ENCODE peak calls at places on chromosome 14, in five cellular contexts. K is A549, H is K562, Q is HepG2, A is GM12878. F is an unnamed sample.

GRCh38 chr14:60188115-60188514 is 22.9 kb upstream of the DHRS7 start:
- DNase-seq in K (no peak), A (no peak), Q (no peak), H (peak), F (no peak)

GRCh38 chr14:77212097-77212873 is 30.7 kb downstream of the TMEM63C start:
- DNase-seq in H (no peak), A (no peak), K (no peak), Q (no peak), F (no peak)

GRCh38 chr14:68822964-68823363 is 30.1 kb upstream of the ZFP36L1 start:
- DNase-seq in H (no peak), Q (no peak), K (no peak), A (no peak), F (no peak)

GRCh38 chr14:59961518-59962062 is 41.6 kb downstream of the LRRC9 start:
- DNase-seq in Q (no peak), K (no peak), A (no peak), H (no peak), F (no peak)

GRCh38 chr14:68528031-68528687 is 264.7 kb downstream of the ZFP36L1 start:
- DNase-seq in A (no peak), Q (no peak), K (no peak), H (no peak), F (no peak)

GRCh38 chr14:34234258-34234657 is 227.8 kb downstream of the SPTSSA start:
- DNase-seq in A (no peak), H (no peak), Q (no peak), K (no peak), F (no peak)

GRCh38 chr14:28681681-28682080 is 84.9 kb upstream of the FOXG1 start:
- DNase-seq in A (no peak), Q (no peak), H (no peak), K (no peak), F (no peak)

GRCh38 chr14:20317720-20318119 is 12.0 kb upstream of the TTC5 start:
- DNase-seq in K (no peak), H (no peak), A (no peak), Q (no peak), F (no peak)

GRCh38 chr14:75280831-75281690 is 2.4 kb downstream of the FOS start:
- DNase-seq in H (no peak), Q (no peak), K (no peak), A (no peak), F (peak)

GRCh38 chr14:30223385-30223785 is 295.7 kb upstream of the PRKD1 start:
- DNase-seq in H (peak), Q (peak), A (no peak), K (peak), F (peak)

GRCh38 chr14:63454863-63455622 is 88.1 kb downstream of the PPP2R5E start:
- DNase-seq in Q (no peak), H (peak), A (no peak), K (no peak), F (peak)

GRCh38 chr14:104213301-104214034 is 75.1 kb downstream of the KIF26A start:
- DNase-seq in A (no peak), Q (no peak), H (no peak), K (no peak), F (no peak)

GRCh38 chr14:79602742-79603141 is 608.6 kb downstream of the DIO2 start:
- DNase-seq in H (no peak), A (no peak), Q (no peak), K (no peak), F (no peak)

GRCh38 chr14:92603309-92604257 is 90.0 kb downstream of the RIN3 start:
- DNase-seq in K (no peak), H (no peak), Q (no peak), A (no peak), F (peak)

GRCh38 chr14:54782803-54783659 is 119.6 kb downstream of the GCH1 start:
- DNase-seq in H (no peak), K (no peak), Q (peak), A (no peak), F (no peak)

GRCh38 chr14:74562515-74563232 is 49.4 kb downstream of the LTBP2 start:
- DNase-seq in Q (peak), A (no peak), H (no peak), K (no peak), F (peak)

GRCh38 chr14:73763396-73763795 is 49.2 kb upstream of the PNMA1 start:
- DNase-seq in A (no peak), Q (peak), H (no peak), K (no peak), F (no peak)

GRCh38 chr14:62800577-62800976 is 244.7 kb downstream of the KCNH5 start:
- DNase-seq in H (no peak), Q (no peak), A (no peak), K (no peak), F (no peak)

GRCh38 chr14:103284574-103285467 is 49.2 kb upstream of the EIF5 start:
- DNase-seq in Q (peak), H (peak), K (no peak), A (no peak), F (peak)

GRCh38 chr14:77645520-77646230 is 29.2 kb upstream of the SPTLC2 start:
- DNase-seq in H (peak), K (no peak), Q (no peak), A (no peak), F (no peak)

GRCh38 chr14:81682134-81682533 is 148.5 kb upstream of the SEL1L start:
- DNase-seq in Q (no peak), A (no peak), H (no peak), K (no peak), F (no peak)

GRCh38 chr14:106277503-106277902 is 751.1 kb downstream of the TMEM121 start:
- DNase-seq in Q (peak), H (peak), A (no peak), K (no peak), F (no peak)

GRCh38 chr14:34426313-34427295 is 35.4 kb downstream of the SPTSSA start:
- DNase-seq in A (no peak), K (no peak), Q (no peak), H (no peak), F (no peak)

GRCh38 chr14:31564194-31564593 is 3.0 kb downstream of the NUBPL start:
- DNase-seq in A (no peak), K (no peak), H (no peak), Q (no peak), F (no peak)

GRCh38 chr14:78840898-78841297 is 670.7 kb downstream of the NRXN3 start:
- DNase-seq in H (no peak), Q (no peak), K (no peak), A (no peak), F (no peak)

GRCh38 chr14:28102814-28103213 is 663.8 kb upstream of the FOXG1 start:
- DNase-seq in A (no peak), K (no peak), Q (no peak), H (no peak), F (no peak)

GRCh38 chr14:105023791-105024480 is 3.1 kb upstream of the CDCA4 start:
- DNase-seq in H (no peak), Q (no peak), A (no peak), K (peak), F (peak)

GRCh38 chr14:61584258-61584657 is 111.1 kb upstream of the HIF1A start:
- DNase-seq in Q (no peak), A (no peak), K (no peak), H (no peak), F (peak)

GRCh38 chr14:53883739-53884138 is 72.9 kb downstream of the BMP4 start:
- DNase-seq in K (no peak), H (no peak), A (no peak), Q (no peak), F (no peak)

GRCh38 chr14:28488658-28489057 is 277.9 kb upstream of the FOXG1 start:
- DNase-seq in A (no peak), Q (no peak), K (no peak), H (no peak), F (no peak)

GRCh38 chr14:60151715-60152114 is 13.5 kb downstream of the DHRS7 start:
- DNase-seq in Q (no peak), K (peak), H (no peak), A (no peak), F (peak)

GRCh38 chr14:44339256-44339655 is 167.8 kb downstream of the FSCB start:
- DNase-seq in K (no peak), Q (no peak), A (no peak), H (no peak), F (peak)

GRCh38 chr14:61625171-61625570 is 70.1 kb upstream of the HIF1A start:
- DNase-seq in A (no peak), K (peak), H (no peak), Q (peak), F (peak)

GRCh38 chr14:22752422-22752821 is 14.1 kb upstream of the OXA1L start:
- DNase-seq in H (no peak), A (no peak), Q (peak), K (no peak), F (no peak)

GRCh38 chr14:29906256-29906885 is 21.3 kb downstream of the PRKD1 start:
- DNase-seq in H (no peak), K (no peak), Q (peak), A (no peak), F (peak)

GRCh38 chr14:52527052-52527451 is 25.3 kb downstream of the TXNDC16 start:
- DNase-seq in Q (no peak), K (no peak), A (no peak), H (no peak), F (no peak)

GRCh38 chr14:101048766-101049165 is 145.2 kb upstream of the RTL1 start:
- DNase-seq in H (no peak), K (no peak), A (no peak), Q (no peak), F (no peak)

GRCh38 chr14:101049511-101049910 is 146.0 kb upstream of the RTL1 start:
- DNase-seq in H (no peak), Q (no peak), A (no peak), K (no peak), F (no peak)

GRCh38 chr14:101047326-101047725 is 143.8 kb upstream of the RTL1 start:
- DNase-seq in A (no peak), H (peak), Q (no peak), K (no peak), F (no peak)

GRCh38 chr14:101050901-101051490 is 147.5 kb upstream of the RTL1 start:
- DNase-seq in K (no peak), Q (no peak), A (no peak), H (no peak), F (no peak)

GRCh38 chr14:101049942-101050341 is 146.4 kb upstream of the RTL1 start:
- DNase-seq in K (no peak), H (no peak), A (no peak), Q (no peak), F (no peak)
- TF ChIP-seq BHLHE40 in K (no peak), H (no peak), A (no peak), Q (no peak), F (no peak)

GRCh38 chr14:71168564-71168963 is 261.3 kb downstream of the PCNX1 start:
- DNase-seq in Q (no peak), A (no peak), H (no peak), K (no peak), F (no peak)

GRCh38 chr14:71165650-71166049 is 258.4 kb downstream of the PCNX1 start:
- DNase-seq in A (no peak), Q (no peak), K (no peak), H (no peak), F (no peak)

GRCh38 chr14:71169028-71169427 is 261.8 kb downstream of the PCNX1 start:
- DNase-seq in K (no peak), A (no peak), H (peak), Q (no peak), F (no peak)

GRCh38 chr14:71166434-71166833 is 259.2 kb downstream of the PCNX1 start:
- DNase-seq in H (peak), A (no peak), K (peak), Q (peak), F (peak)

DNA sequence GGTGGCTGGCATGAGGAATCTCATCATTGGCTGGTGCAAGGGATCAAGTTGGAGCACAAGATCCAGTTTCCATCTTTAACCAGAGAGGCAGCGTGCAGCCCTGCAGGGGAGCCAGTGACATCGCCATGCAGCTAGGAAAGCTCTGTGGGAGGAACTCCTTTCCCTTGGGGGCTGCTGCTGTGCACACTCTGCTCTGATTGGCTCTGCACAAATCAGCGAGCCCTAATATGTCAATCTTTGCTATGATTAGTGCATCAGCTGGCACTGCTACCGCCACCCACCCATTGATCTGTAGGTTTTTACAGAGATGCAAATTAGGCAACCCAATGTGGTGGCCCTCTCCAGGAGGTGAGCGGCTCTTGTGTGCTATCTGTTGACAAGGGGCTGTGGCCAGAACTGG is 262.6 kb downstream of the PCNX1 start:
- DNase-seq in Q (no peak), A (no peak), K (no peak), H (no peak), F (no peak)
- TF ChIP-seq CTCF in Q (no peak), A (no peak), K (no peak), H (no peak), F (no peak)

GRCh38 chr14:38201137-38201828 is 6.4 kb upstream of the SSTR1 start:
- DNase-seq in A (no peak), H (no peak), Q (no peak), K (no peak), F (no peak)
- TF ChIP-seq BHLHE40 in A (no peak), H (no peak), Q (no peak), K (no peak), F (no peak)

GRCh38 chr14:101783260-101784016 is 21.9 kb downstream of the PPP2R5C start:
- DNase-seq in K (no peak), H (no peak), Q (no peak), A (no peak), F (no peak)

GRCh38 chr14:101780887-101781239 is 19.4 kb downstream of the PPP2R5C start:
- DNase-seq in A (no peak), H (no peak), Q (no peak), K (no peak), F (no peak)

GRCh38 chr14:101781240-101782061 is 19.9 kb downstream of the PPP2R5C start:
- DNase-seq in H (no peak), A (no peak), K (no peak), Q (no peak), F (no peak)

GRCh38 chr14:101776315-101776714 is 14.8 kb downstream of the PPP2R5C start:
- DNase-seq in K (no peak), H (no peak), Q (no peak), A (no peak), F (no peak)

DNA sequence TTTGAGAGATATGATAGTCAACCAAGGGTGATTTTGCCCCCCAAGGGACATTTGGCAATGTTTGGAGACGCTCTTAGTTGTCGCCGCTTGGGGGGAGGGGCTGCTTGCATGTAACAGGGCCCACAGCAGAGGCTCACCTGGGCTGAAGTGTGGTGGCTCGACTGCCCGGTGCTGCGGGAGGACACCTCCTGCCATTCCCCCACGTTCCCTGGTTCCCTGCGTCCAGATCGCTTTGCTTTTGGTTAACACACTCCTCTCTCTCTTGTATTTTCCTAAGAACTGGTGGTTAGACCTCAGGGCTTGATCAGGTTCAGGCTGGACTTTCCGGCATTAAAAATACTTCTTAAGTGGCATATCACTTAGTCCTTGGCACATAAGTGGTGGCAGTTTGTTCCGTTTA is 18.9 kb downstream of the PPP2R5C start:
- DNase-seq in K (no peak), Q (no peak), A (no peak), H (no peak), F (no peak)
- TF ChIP-seq CTCF in K (no peak), Q (no peak), A (no peak), H (no peak), F (no peak)

GRCh38 chr14:49314756-49315155 is 271.4 kb downstream of the RPS29 start:
- DNase-seq in H (no peak), A (no peak), Q (no peak), K (no peak), F (no peak)

GRCh38 chr14:49310298-49310697 is 275.9 kb downstream of the RPS29 start:
- DNase-seq in Q (no peak), H (no peak), A (no peak), K (no peak), F (no peak)

GRCh38 chr14:49315570-49315969 is 270.6 kb downstream of the RPS29 start:
- DNase-seq in Q (no peak), K (no peak), A (no peak), H (no peak), F (no peak)
- TF ChIP-seq BHLHE40 in Q (no peak), K (no peak), A (no peak), H (no peak), F (no peak)

GRCh38 chr14:24435998-24436354 is 6.2 kb downstream of the KHNYN start:
- DNase-seq in K (no peak), H (no peak), Q (no peak), A (no peak), F (no peak)

GRCh38 chr14:24435192-24435810 is 5.5 kb downstream of the KHNYN start:
- DNase-seq in K (no peak), H (no peak), A (no peak), Q (no peak), F (no peak)

GRCh38 chr14:24436355-24437019 is 6.1 kb downstream of the SDR39U1 start:
- DNase-seq in K (peak), H (peak), A (no peak), Q (peak), F (peak)

GRCh38 chr14:24432259-24433131 is 2.7 kb downstream of the KHNYN start:
- DNase-seq in K (no peak), H (no peak), Q (no peak), A (no peak), F (peak)

GRCh38 chr14:24434676-24435075 is 4.9 kb downstream of the KHNYN start:
- DNase-seq in A (no peak), K (no peak), H (no peak), Q (no peak), F (no peak)
- TF ChIP-seq CTCF in A (no peak), K (no peak), H (no peak), Q (no peak), F (no peak)

GRCh38 chr14:99262977-99263448 is 9.0 kb downstream of the BCL11B start:
- DNase-seq in Q (no peak), K (no peak), A (no peak), H (no peak), F (no peak)
- TF ChIP-seq BHLHE40 in Q (no peak), K (no peak), A (no peak), H (no peak), F (no peak)